ENCODE peak calls at places on chromosomes 2 and 18, in eight cellular contexts. N is CD8-positive, alpha-beta T cell; I is HFF-Myc; V is ascending aorta; U is AG04449; K is cardiac muscle cell; C is HCT116; Z is transverse colon. P is an unnamed sample.

GRCh38 chr2:154452906-154453493 is 245.5 kb upstream of the KCNJ3 start:
- DNase-seq in N (no peak), I (no peak), V (no peak), U (no peak), K (no peak), C (peak), Z (no peak), P (peak)

GRCh38 chr2:172513935-172514586 is 41.8 kb upstream of the PDK1 start:
- DNase-seq in N (no peak), I (no peak), V (no peak), U (no peak), K (no peak), C (no peak), Z (no peak), P (no peak)

GRCh38 chr2:8487461-8487932 is 194.4 kb upstream of the ID2 start:
- DNase-seq in N (no peak), I (no peak), V (no peak), U (no peak), K (no peak), C (no peak), Z (no peak), P (no peak)

GRCh38 chr18:8800445-8800844 is 95.1 kb downstream of the MTCL1 start:
- DNase-seq in N (no peak), I (peak), V (no peak), U (peak), K (peak), C (peak), Z (no peak), P (no peak)

GRCh38 chr2:37560863-37561614 is 110.4 kb downstream of the CDC42EP3 start:
- DNase-seq in N (no peak), I (no peak), V (no peak), U (no peak), K (no peak), C (no peak), Z (no peak), P (no peak)

GRCh38 chr2:8671802-8672201 is 10.1 kb upstream of the ID2 start:
- DNase-seq in N (no peak), I (no peak), V (no peak), U (no peak), K (no peak), C (no peak), Z (no peak), P (no peak)

GRCh38 chr18:74994502-74995403 is 214.2 kb downstream of the PTGR3 start:
- DNase-seq in N (no peak), I (no peak), V (no peak), U (no peak), K (no peak), C (no peak), Z (peak), P (no peak)

GRCh38 chr2:165610591-165611029 is 141.1 kb downstream of the CSRNP3 start:
- DNase-seq in N (no peak), I (no peak), V (no peak), U (no peak), K (no peak), C (no peak), Z (no peak), P (no peak)

GRCh38 chr2:110219496-110220192 is 7.3 kb upstream of the MTLN start:
- DNase-seq in N (no peak), I (peak), V (no peak), U (no peak), K (no peak), C (no peak), Z (no peak), P (no peak)

GRCh38 chr18:34901299-34901698 is 139.9 kb upstream of the MAPRE2 start:
- DNase-seq in N (no peak), I (no peak), V (no peak), U (no peak), K (no peak), C (no peak), Z (no peak), P (no peak)

GRCh38 chr2:193518061-193518817 is 1323.5 kb upstream of the TMEFF2 start:
- DNase-seq in N (no peak), I (no peak), V (no peak), U (no peak), K (no peak), C (peak), Z (no peak), P (no peak)

GRCh38 chr2:75324716-75325291 is 125.5 kb upstream of the TACR1 start:
- DNase-seq in N (no peak), I (no peak), V (no peak), U (no peak), K (no peak), C (no peak), Z (no peak), P (no peak)

GRCh38 chr2:45953376-45954050 is 302.0 kb downstream of the PRKCE start:
- DNase-seq in N (no peak), I (no peak), V (no peak), U (no peak), K (no peak), C (no peak), Z (no peak), P (no peak)

GRCh38 chr2:235078182-235078581 is 126.4 kb downstream of the SH3BP4 start:
- DNase-seq in N (no peak), I (no peak), V (no peak), U (no peak), K (no peak), C (no peak), Z (no peak), P (no peak)

GRCh38 chr2:206266130-206267125 is 8.0 kb upstream of the ZDBF2 start:
- DNase-seq in N (no peak), I (no peak), V (no peak), U (no peak), K (no peak), C (no peak), Z (no peak), P (no peak)

GRCh38 chr2:98911376-98912154 is 24.5 kb downstream of the CRACDL start:
- DNase-seq in N (peak), I (no peak), V (no peak), U (no peak), K (no peak), C (no peak), Z (no peak), P (no peak)

GRCh38 chr2:235521844-235522243 is 28.0 kb downstream of the AGAP1 start:
- DNase-seq in N (no peak), I (no peak), V (no peak), U (no peak), K (no peak), C (no peak), Z (no peak), P (no peak)

GRCh38 chr2:190835303-190835930 is 45.2 kb upstream of the GLS start:
- DNase-seq in N (no peak), I (no peak), V (peak), U (peak), K (no peak), C (no peak), Z (no peak), P (no peak)

DNA sequence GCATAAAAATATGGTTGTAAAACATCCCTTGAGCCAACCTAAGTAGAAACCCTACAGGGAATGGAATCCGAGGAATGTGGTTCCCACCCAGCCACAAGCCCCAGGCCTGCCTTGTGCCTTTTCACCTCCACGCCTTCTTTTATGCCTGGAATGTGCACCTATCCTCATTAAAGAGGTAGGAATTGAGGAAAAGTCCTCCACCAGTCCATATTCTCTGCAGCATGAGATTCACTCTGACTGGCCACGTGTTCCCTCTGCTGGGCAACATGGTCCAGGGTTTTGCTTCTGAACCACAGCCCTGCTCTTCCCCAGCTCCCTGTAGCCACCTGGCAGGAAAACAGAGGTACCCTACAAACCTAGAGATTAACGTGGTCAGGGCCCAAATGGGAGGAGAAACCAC is 787.9 kb upstream of the RAB6C start:
- DNase-seq in N (no peak), I (no peak), V (no peak), U (no peak), K (peak), C (no peak), Z (no peak), P (no peak)
- TF ChIP-seq CTCF in N (no peak), I (no peak), V (no peak), U (no peak), K (no peak), C (no peak), Z (no peak), P (no peak)

GRCh38 chr2:240456607-240457222 is 21.3 kb downstream of the GPC1 start:
- DNase-seq in N (no peak), I (no peak), V (no peak), U (no peak), K (no peak), C (no peak), Z (no peak), P (no peak)
- H3K4me3 ChIP-seq in N (no peak), I (no peak), V (no peak), U (no peak), K (no peak), C (no peak), Z (no peak), P (peak)

DNA sequence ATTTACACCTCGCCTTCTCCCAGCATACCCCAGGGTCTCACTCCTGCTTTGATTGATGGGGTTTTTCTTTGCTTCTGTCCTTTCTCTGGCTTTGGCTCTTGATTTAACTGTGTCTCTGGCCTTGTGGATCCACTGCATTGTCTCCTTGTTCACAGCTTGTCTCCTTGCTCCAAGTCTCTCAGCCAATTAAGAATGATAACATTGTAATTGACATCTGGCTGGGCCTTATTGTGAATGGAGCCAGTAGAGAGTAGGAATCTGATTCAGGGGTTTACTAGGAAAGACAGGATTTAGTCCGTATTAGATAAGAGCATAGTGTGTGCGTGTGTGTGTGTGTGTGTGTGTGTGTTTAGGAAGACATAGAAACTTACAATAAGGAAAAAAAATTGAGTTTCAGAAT is 1019.6 kb downstream of the TMEM182 start:
- DNase-seq in N (no peak), I (no peak), V (no peak), U (no peak), K (no peak), C (no peak), Z (no peak), P (no peak)
- TF ChIP-seq CTCF in N (no peak), I (no peak), V (no peak), U (no peak), K (no peak), C (no peak), Z (no peak), P (no peak)

GRCh38 chr2:24008672-24009366 is 1.1 kb upstream of the MFSD2B start:
- DNase-seq in N (no peak), I (no peak), V (no peak), U (no peak), K (no peak), C (no peak), Z (no peak), P (no peak)

GRCh38 chr2:24011278-24012104 is 1.6 kb downstream of the MFSD2B start:
- DNase-seq in N (no peak), I (no peak), V (no peak), U (no peak), K (no peak), C (no peak), Z (no peak), P (no peak)

GRCh38 chr2:24009680-24010476 is at the start of gene MFSD2B:
- DNase-seq in N (no peak), I (no peak), V (no peak), U (no peak), K (peak), C (no peak), Z (no peak), P (no peak)

GRCh38 chr2:24009367-24009679 is 562 bp upstream of the MFSD2B start:
- DNase-seq in N (no peak), I (no peak), V (no peak), U (no peak), K (no peak), C (no peak), Z (no peak), P (no peak)

DNA sequence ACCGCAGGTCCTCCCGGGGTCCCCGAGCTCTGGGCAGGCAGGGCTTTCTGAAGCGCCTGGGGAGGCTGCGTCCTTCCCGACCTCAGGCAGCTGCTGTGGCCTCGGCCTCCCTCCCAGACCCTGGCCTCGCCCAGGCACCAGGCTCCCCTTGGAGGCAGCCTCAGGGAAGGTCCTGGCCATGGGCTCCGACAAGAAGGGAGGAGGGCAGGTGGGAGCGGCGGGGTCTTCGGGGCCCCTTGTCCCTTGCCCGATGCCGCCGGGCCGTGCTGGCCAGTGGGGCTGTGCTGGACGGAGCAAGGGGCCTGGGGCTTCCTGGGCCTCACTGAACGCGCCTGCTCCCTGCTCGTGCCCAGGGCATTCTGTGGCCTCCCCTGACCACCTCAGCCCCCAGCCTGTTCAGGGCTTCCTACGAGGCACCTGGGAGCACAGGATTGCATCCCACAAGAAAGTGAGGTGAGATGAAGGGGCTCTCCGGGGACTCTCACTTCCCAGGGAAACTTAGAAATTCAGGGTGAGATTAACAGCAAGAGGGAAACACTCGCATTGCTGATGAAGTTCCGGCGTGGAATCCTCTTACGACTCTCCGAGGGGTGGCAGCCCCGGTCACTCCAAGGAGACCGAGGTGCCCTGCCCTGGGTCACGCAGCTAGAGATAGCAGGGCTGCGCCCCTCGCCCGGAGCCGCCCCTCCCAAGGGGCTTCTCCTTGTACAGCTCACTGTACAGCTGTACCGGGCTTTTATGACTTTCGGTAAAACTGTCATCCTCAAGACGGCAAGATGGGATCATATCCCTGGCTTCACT is 792 bp downstream of the MFSD2B start:
- DNase-seq in N (no peak), I (no peak), V (no peak), U (no peak), K (no peak), C (no peak), Z (no peak), P (no peak)
- H3K4me3 ChIP-seq in N (no peak), I (peak), V (peak), U (peak), K (no peak), C (no peak), Z (peak), P (no peak)

DNA sequence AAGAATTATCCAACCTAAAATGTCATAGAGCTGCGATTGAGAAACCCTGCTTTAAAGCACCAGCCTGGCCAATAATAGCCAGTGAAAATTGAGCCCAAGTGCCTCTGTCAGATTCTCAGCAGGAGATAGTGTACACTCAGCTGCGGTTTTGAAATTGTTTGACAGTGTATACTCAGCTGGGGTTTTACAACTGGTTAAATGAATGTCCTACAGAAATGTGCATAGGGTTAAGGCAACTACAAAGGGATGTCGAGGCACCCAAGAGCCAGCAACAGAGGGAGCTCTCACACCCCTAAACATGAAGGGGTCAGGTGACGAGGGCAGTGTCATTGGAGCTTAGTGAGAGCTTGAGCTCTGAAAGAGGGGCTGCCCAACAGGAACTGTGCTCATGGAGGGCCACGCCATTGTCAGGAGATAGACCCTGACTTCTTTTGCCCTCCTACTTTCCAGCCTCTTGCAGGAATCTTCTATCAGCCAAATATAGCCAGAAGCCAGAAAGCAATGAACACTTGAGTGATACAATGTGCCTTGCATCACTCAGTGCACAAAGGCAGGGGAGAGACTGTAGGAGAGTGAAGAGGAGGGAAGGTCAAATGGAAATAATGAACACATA is 15.1 kb downstream of the ACTG2 start:
- DNase-seq in N (peak), I (no peak), V (no peak), U (no peak), K (peak), C (no peak), Z (peak), P (no peak)
- TF ChIP-seq CTCF in N (peak), I (peak), V (no peak), U (no peak), K (peak), C (peak), Z (peak), P (no peak)